ENCODE peak calls at places on chromosomes 13 and 19, in six cellular contexts. N is AG09309; J is activated CD4-positive, alpha-beta T cell treated with anti-CD3 and anti-CD28 coated beads for 1 hour; A is NCI-H1417; U is fibroblast of lung; W is stimulated activated CD4-positive, alpha-beta T cell treated with anti-CD3 and anti-CD28 coated beads, Interleukin-1b, Interleukin-23, amount 100 ng/mL, for 1 hour. O is an unnamed sample.
A peak's percentile ranks its signal among the peaks of the same experiment; 100 is the strongest.

GRCh38 chr19:50790898-50791562 is 815 bp downstream of the ACP4 start:
- DNase-seq in N (no peak), J (no peak), A (no peak), U (no peak), W (no peak), O (no peak)

GRCh38 chr19:55670280-55671053 is 4.6 kb upstream of the EPN1 start:
- DNase-seq in N (no peak), J (peak; percentile 27), A (peak; percentile 13), U (no peak), W (no peak), O (peak; percentile 27)

GRCh38 chr19:23882493-23882892 is 32.2 kb upstream of the ZNF726 start:
- DNase-seq in N (no peak), J (no peak), A (peak; percentile 80), U (no peak), W (no peak), O (no peak)

GRCh38 chr13:50762969-50763568 is 80.4 kb downstream of the DLEU7 start:
- DNase-seq in N (no peak), J (no peak), A (no peak), U (no peak), W (no peak), O (peak; percentile 7)

GRCh38 chr19:51654783-51655182 is 8.2 kb upstream of the SIGLEC14 start:
- DNase-seq in N (no peak), J (no peak), A (no peak), U (no peak), W (no peak), O (no peak)

GRCh38 chr19:13817018-13817614 is 21.9 kb downstream of the ZSWIM4 start:
- DNase-seq in N (no peak), J (no peak), A (no peak), U (no peak), W (no peak), O (peak; percentile 94)

GRCh38 chr13:66477816-66478215 is 752.3 kb downstream of the PCDH9 start:
- DNase-seq in N (no peak), J (no peak), A (no peak), U (no peak), W (no peak), O (no peak)

GRCh38 chr19:49441210-49441959 is at the start of gene SLC17A7:
- DNase-seq in N (no peak), J (no peak), A (peak; percentile 19), U (no peak), W (no peak), O (peak; percentile 86)

GRCh38 chr19:7360393-7360984 is 11.8 kb downstream of the ARHGEF18 start:
- DNase-seq in N (no peak), J (no peak), A (no peak), U (peak; percentile 29), W (no peak), O (no peak)

GRCh38 chr13:29901714-29902631 is 51.6 kb upstream of the UBL3 start:
- DNase-seq in N (peak; percentile 79), J (no peak), A (no peak), U (peak; percentile 98), W (peak; percentile 14), O (no peak)

GRCh38 chr19:49746206-49746958 is 16.7 kb downstream of the TSKS start:
- DNase-seq in N (no peak), J (peak; percentile 28), A (no peak), U (peak; percentile 38), W (peak; percentile 13), O (peak; percentile 61)

GRCh38 chr13:37914781-37915391 is 45.3 kb upstream of the TRPC4 start:
- DNase-seq in N (no peak), J (no peak), A (no peak), U (peak; percentile 26), W (no peak), O (peak; percentile 61)

GRCh38 chr19:53659292-53659691 is 27.5 kb downstream of the DPRX start:
- DNase-seq in N (no peak), J (no peak), A (no peak), U (no peak), W (no peak), O (peak; percentile 80)

GRCh38 chr13:114105351-114106225 is 26.8 kb downstream of the RASA3 start:
- DNase-seq in N (no peak), J (no peak), A (no peak), U (no peak), W (no peak), O (no peak)

GRCh38 chr19:41114132-41114531 is at the start of gene CYP2F1:
- DNase-seq in N (no peak), J (no peak), A (no peak), U (no peak), W (no peak), O (no peak)

GRCh38 chr13:76715621-76716020 is 170.6 kb downstream of the KCTD12 start:
- DNase-seq in N (no peak), J (no peak), A (no peak), U (no peak), W (no peak), O (peak; percentile 44)

GRCh38 chr19:18612772-18613588 is at the start of gene TMEM59L:
- DNase-seq in N (no peak), J (peak; percentile 42), A (peak; percentile 55), U (no peak), W (no peak), O (peak; percentile 77)

GRCh38 chr13:105721056-105721455 is 814.4 kb downstream of the EFNB2 start:
- DNase-seq in N (no peak), J (no peak), A (no peak), U (peak; percentile 32), W (no peak), O (no peak)

GRCh38 chr19:45581576-45581975 is 3.0 kb downstream of the OPA3 start:
- DNase-seq in N (no peak), J (no peak), A (no peak), U (peak; percentile 27), W (no peak), O (no peak)

GRCh38 chr13:48040059-48040458 is 2.5 kb downstream of the NUDT15 start:
- DNase-seq in N (no peak), J (no peak), A (no peak), U (no peak), W (no peak), O (no peak)

GRCh38 chr13:34413538-34414210 is 528.4 kb upstream of the NBEA start:
- DNase-seq in N (no peak), J (no peak), A (no peak), U (peak; percentile 51), W (no peak), O (no peak)

GRCh38 chr13:90696656-90697055 is 650.8 kb upstream of the MIR17HG start:
- DNase-seq in N (no peak), J (no peak), A (no peak), U (peak; percentile 65), W (no peak), O (no peak)

GRCh38 chr19:51027126-51027806 is 850 bp upstream of the KLK11 start:
- DNase-seq in N (no peak), J (no peak), A (peak; percentile 31), U (no peak), W (no peak), O (no peak)

GRCh38 chr13:50085063-50085462 is 69.8 kb downstream of the KCNRG start:
- DNase-seq in N (no peak), J (no peak), A (peak; percentile 59), U (no peak), W (no peak), O (peak; percentile 59)

GRCh38 chr13:107375701-107376350 is 807.9 kb upstream of the ARGLU1 start:
- DNase-seq in N (no peak), J (no peak), A (peak; percentile 41), U (peak; percentile 26), W (no peak), O (no peak)

GRCh38 chr13:27481766-27482165 is 31.4 kb upstream of the MTIF3 start:
- DNase-seq in N (no peak), J (no peak), A (peak; percentile 27), U (no peak), W (no peak), O (peak; percentile 81)